ENCODE peak calls at places on chromosomes 16 and 17, in nine cellular contexts. E, U, W, R, A, Z, O, H and P are unnamed samples.

GRCh38 chr17:77349976-77350830 is 209.4 kb downstream of the SEC14L1 start:
- DNase-seq in E (no peak), U (peak; percentile 62), W (no peak), R (peak; percentile 27), A (no peak), Z (peak; percentile 88), O (peak; percentile 64), H (no peak), P (no peak)

GRCh38 chr16:73082608-73083007 is 34.7 kb upstream of the ZFHX3 start:
- DNase-seq in E (no peak), U (no peak), W (no peak), R (no peak), A (no peak), Z (no peak), O (peak; percentile 77), H (no peak), P (peak; percentile 71)

GRCh38 chr16:75780669-75781068 is 54.4 kb upstream of the CPHXL start:
- DNase-seq in E (no peak), U (no peak), W (no peak), R (no peak), A (no peak), Z (no peak), O (no peak), H (no peak), P (no peak)

GRCh38 chr17:45311762-45312476 is 4.9 kb downstream of the MAP3K14 start:
- DNase-seq in E (peak; percentile 80), U (no peak), W (peak; percentile 62), R (no peak), A (no peak), Z (no peak), O (peak; percentile 86), H (peak; percentile 53), P (peak; percentile 51)

GRCh38 chr16:78871241-78871640 is 729.3 kb downstream of the MAF start:
- DNase-seq in E (no peak), U (no peak), W (no peak), R (no peak), A (no peak), Z (no peak), O (no peak), H (no peak), P (no peak)

GRCh38 chr17:50272711-50273653 is 1.3 kb upstream of the TMEM92 start:
- DNase-seq in E (peak; percentile 51), U (peak; percentile 83), W (peak; percentile 73), R (peak; percentile 44), A (no peak), Z (no peak), O (no peak), H (peak; percentile 65), P (peak; percentile 64)

GRCh38 chr16:50153648-50154368 is 702 bp downstream of the TENT4B start:
- DNase-seq in E (no peak), U (peak; percentile 80), W (peak; percentile 34), R (no peak), A (no peak), Z (no peak), O (peak; percentile 68), H (peak; percentile 41), P (peak; percentile 55)

GRCh38 chr16:28915181-28915580 is 9.9 kb downstream of the RABEP2 start:
- DNase-seq in E (no peak), U (no peak), W (no peak), R (no peak), A (no peak), Z (no peak), O (no peak), H (no peak), P (peak; percentile 49)

GRCh38 chr17:4710693-4711634 is 532 bp downstream of the ARRB2 start:
- DNase-seq in E (no peak), U (no peak), W (no peak), R (no peak), A (no peak), Z (no peak), O (no peak), H (no peak), P (no peak)

GRCh38 chr16:8155275-8155674 is 435.0 kb downstream of the TMEM114 start:
- DNase-seq in E (no peak), U (no peak), W (no peak), R (no peak), A (no peak), Z (no peak), O (no peak), H (no peak), P (no peak)

GRCh38 chr17:64061157-64061898 is 40.9 kb upstream of the ICAM2 start:
- DNase-seq in E (no peak), U (no peak), W (no peak), R (no peak), A (no peak), Z (no peak), O (no peak), H (no peak), P (no peak)

GRCh38 chr17:31156326-31156725 is 61.5 kb downstream of the NF1 start:
- DNase-seq in E (no peak), U (no peak), W (no peak), R (no peak), A (no peak), Z (no peak), O (no peak), H (no peak), P (no peak)

GRCh38 chr17:13931752-13932477 is 137.4 kb upstream of the COX10 start:
- DNase-seq in E (peak; percentile 13), U (peak; percentile 84), W (no peak), R (no peak), A (no peak), Z (no peak), O (peak; percentile 88), H (peak; percentile 83), P (no peak)

GRCh38 chr16:4685292-4685691 is 8.1 kb upstream of the NUDT16L1 start:
- DNase-seq in E (no peak), U (no peak), W (no peak), R (no peak), A (no peak), Z (no peak), O (peak; percentile 61), H (no peak), P (no peak)

GRCh38 chr17:65121916-65122821 is 15.0 kb upstream of the RGS9 start:
- DNase-seq in E (no peak), U (no peak), W (no peak), R (no peak), A (no peak), Z (no peak), O (no peak), H (no peak), P (no peak)

GRCh38 chr17:65123757-65124675 is 13.2 kb upstream of the RGS9 start:
- DNase-seq in E (no peak), U (no peak), W (no peak), R (no peak), A (no peak), Z (no peak), O (no peak), H (no peak), P (no peak)

GRCh38 chr17:65117384-65118035 is 19.7 kb upstream of the RGS9 start:
- DNase-seq in E (no peak), U (no peak), W (no peak), R (no peak), A (no peak), Z (no peak), O (no peak), H (no peak), P (no peak)

GRCh38 chr17:65121368-65121767 is 15.8 kb upstream of the RGS9 start:
- DNase-seq in E (no peak), U (no peak), W (no peak), R (no peak), A (no peak), Z (no peak), O (no peak), H (no peak), P (no peak)

GRCh38 chr17:65122836-65123756 is 14.1 kb upstream of the RGS9 start:
- DNase-seq in E (peak; percentile 83), U (peak; percentile 91), W (peak; percentile 98), R (peak; percentile 80), A (peak; percentile 69), Z (peak; percentile 95), O (peak; percentile 91), H (peak; percentile 87), P (peak; percentile 89)
- TF ChIP-seq POLR2A in E (peak; percentile 87), U (no peak), W (peak; percentile 86), R (peak; percentile 20), A (peak; percentile 76), Z (no peak), O (peak; percentile 51), H (no peak), P (peak; percentile 49)

GRCh38 chr16:89420204-89420603 is 70.2 kb downstream of the ANKRD11 start:
- DNase-seq in E (no peak), U (no peak), W (no peak), R (no peak), A (no peak), Z (no peak), O (no peak), H (no peak), P (no peak)
- TF ChIP-seq POLR2A in E (no peak), U (no peak), W (no peak), R (no peak), A (no peak), Z (no peak), O (no peak), H (no peak), P (no peak)

GRCh38 chr17:55265434-55266021 is 768 bp downstream of the HLF start:
- DNase-seq in E (no peak), U (no peak), W (no peak), R (no peak), A (no peak), Z (no peak), O (peak; percentile 78), H (peak; percentile 37), P (no peak)

GRCh38 chr17:55263565-55264272 is 1.0 kb upstream of the HLF start:
- DNase-seq in E (no peak), U (no peak), W (no peak), R (no peak), A (no peak), Z (no peak), O (no peak), H (no peak), P (no peak)

GRCh38 chr17:55264273-55264639 is 504 bp upstream of the HLF start:
- DNase-seq in E (no peak), U (no peak), W (no peak), R (no peak), A (no peak), Z (no peak), O (no peak), H (no peak), P (no peak)

GRCh38 chr17:55266051-55266957 is 1.5 kb downstream of the HLF start:
- DNase-seq in E (no peak), U (no peak), W (no peak), R (no peak), A (no peak), Z (no peak), O (peak; percentile 80), H (peak; percentile 52), P (no peak)

GRCh38 chr17:55264640-55265298 is at the start of gene HLF:
- DNase-seq in E (peak; percentile 84), U (peak; percentile 87), W (peak; percentile 77), R (peak; percentile 73), A (peak; percentile 23), Z (peak; percentile 93), O (peak; percentile 93), H (peak; percentile 81), P (peak; percentile 84)
- TF ChIP-seq POLR2A in E (no peak), U (no peak), W (no peak), R (no peak), A (no peak), Z (no peak), O (no peak), H (peak; percentile 84), P (no peak)

DNA sequence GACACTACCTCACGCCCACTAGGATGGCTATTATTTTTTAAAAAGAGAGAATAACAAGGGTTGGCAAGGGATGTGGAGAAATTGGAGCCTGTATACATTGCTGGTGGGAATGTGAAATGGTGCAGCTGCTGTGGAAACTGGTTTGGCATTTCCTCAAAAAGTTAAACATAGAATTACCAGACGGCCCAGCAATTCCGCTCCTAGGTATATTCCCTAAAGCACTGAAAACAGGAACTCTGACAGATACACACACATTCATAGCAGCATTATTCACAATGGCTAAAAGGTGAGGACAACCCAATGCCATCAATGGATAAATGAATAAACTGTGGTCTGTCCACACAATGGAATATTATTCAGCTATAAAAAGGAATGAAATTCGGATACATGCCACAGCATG is 60.3 kb upstream of the CBX4 start:
- DNase-seq in E (no peak), U (no peak), W (no peak), R (no peak), A (no peak), Z (no peak), O (no peak), H (no peak), P (no peak)
- TF ChIP-seq POLR2A in E (no peak), U (no peak), W (no peak), R (no peak), A (no peak), Z (no peak), O (no peak), H (no peak), P (no peak)